ENCODE peak calls at places on chromosomes 13 and 19, in four cellular contexts. Z is CD4-positive, alpha-beta T cell; O is right lobe of liver; R is IMR-90. F is an unnamed sample.

GRCh38 chr19:7224205-7224833 is 69.9 kb downstream of the INSR start:
- DNase-seq in Z (no peak), O (peak; percentile 87), R (peak; percentile 30), F (no peak)

GRCh38 chr13:102700088-102701031 is 5.5 kb upstream of the METTL21C start:
- DNase-seq in Z (no peak), O (no peak), R (no peak), F (no peak)

GRCh38 chr19:15372891-15373301 is 6.7 kb downstream of the AKAP8 start:
- DNase-seq in Z (no peak), O (no peak), R (no peak), F (no peak)

GRCh38 chr19:1862424-1863307 is 713 bp downstream of the KLF16 start:
- DNase-seq in Z (peak; percentile 45), O (peak; percentile 68), R (no peak), F (no peak)

GRCh38 chr13:109569938-109570711 is 216.3 kb downstream of the IRS2 start:
- DNase-seq in Z (no peak), O (no peak), R (no peak), F (no peak)

GRCh38 chr13:44189085-44189484 is 184.5 kb upstream of the SERP2 start:
- DNase-seq in Z (no peak), O (no peak), R (no peak), F (no peak)

GRCh38 chr13:101579291-101579802 is 126.9 kb downstream of the ITGBL1 start:
- DNase-seq in Z (no peak), O (no peak), R (peak; percentile 60), F (no peak)

GRCh38 chr19:41328157-41328817 is 18.3 kb downstream of the CCDC97 start:
- DNase-seq in Z (no peak), O (peak; percentile 44), R (peak; percentile 71), F (peak; percentile 77)

GRCh38 chr19:33146209-33146608 is 14.3 kb downstream of the WDR88 start:
- DNase-seq in Z (no peak), O (no peak), R (no peak), F (no peak)

GRCh38 chr19:28285078-28285477 is 927.9 kb downstream of the UQCRFS1 start:
- DNase-seq in Z (no peak), O (no peak), R (no peak), F (no peak)

GRCh38 chr13:47875206-47875605 is 125.9 kb downstream of the SUCLA2 start:
- DNase-seq in Z (no peak), O (no peak), R (no peak), F (peak; percentile 48)

GRCh38 chr13:78326608-78327007 is 276.7 kb downstream of the POU4F1 start:
- DNase-seq in Z (no peak), O (no peak), R (no peak), F (no peak)

GRCh38 chr13:114315074-114315785 is 927 bp downstream of the CHAMP1 start:
- DNase-seq in Z (no peak), O (no peak), R (no peak), F (no peak)

DNA sequence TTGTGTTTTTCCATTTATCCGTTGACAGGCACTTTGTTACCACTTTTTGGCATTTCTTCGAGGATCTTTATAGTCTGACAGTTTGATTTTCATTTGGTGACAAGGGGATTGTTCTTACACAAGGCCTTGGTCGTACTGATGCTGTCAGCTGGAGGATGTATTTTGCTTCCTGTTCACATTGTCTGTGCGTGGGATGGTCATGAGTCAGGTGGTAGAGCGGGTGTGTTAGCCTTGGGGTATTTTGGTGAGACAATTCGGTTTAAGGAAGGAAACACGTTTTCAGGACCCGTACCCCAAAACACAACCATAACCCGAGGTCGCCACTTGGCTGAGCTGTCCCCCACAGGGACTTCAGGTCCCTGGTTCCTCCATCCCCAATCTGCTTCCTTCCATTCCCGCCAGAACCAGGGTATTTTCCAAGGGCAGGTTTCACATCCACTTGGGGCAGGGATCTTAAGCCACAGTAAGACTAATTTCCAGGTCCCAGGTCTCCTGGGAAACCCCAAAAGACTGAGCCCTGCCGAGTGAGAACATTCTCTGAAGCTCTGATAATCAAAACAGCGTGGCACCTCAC is 15.0 kb downstream of the MYO9B start:
- DNase-seq in Z (no peak), O (no peak), R (peak; percentile 60), F (peak; percentile 91)
- TF ChIP-seq CTCF in Z (no peak), O (no peak), R (no peak), F (peak; percentile 24)

DNA sequence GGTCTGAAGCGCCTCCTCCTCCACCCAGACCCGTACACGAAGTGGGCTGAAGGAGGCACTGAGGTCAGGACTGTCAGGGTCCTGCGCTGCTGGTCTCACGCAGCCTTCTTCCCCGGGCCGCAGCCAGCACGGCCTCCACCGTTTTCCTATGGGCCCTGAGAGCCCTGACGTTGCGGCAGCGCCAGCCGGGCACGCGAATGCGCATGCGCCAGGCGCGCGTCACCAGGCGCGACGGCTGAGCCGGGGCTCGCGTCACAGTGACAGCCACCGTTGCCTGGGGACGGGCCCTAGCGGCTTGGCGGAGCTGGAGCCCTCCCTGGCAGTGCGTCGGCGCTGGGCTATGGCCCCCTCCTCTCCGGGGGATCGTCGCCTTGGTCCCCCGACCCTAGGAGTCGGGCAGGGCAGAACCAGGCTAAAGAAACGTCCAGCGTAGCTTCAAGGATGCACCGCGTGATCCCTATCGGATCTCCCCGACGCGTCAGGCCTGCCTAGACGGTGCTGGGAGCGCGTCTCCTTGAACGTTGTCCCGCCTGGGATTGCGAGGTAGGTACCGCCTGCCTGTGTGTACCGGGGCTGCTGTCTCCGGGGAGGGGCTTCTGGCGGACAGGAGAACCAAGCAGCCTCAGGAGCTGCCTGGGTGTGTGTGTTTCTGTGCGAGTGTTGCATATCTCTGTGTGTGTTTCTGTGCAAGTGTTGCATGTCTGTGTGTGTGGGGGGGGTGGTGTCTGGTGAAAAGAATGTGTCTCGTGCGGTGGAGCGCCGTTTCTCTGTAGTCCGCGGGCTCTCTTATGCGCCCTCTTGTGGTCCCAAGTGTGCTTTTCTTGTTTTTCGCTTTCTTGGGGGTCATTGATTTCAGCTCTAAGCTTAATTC is 43.2 kb downstream of the ZNF571 start:
- DNase-seq in Z (peak; percentile 10), O (no peak), R (peak; percentile 44), F (peak; percentile 48)
- TF ChIP-seq CTCF in Z (peak; percentile 45), O (peak; percentile 4), R (peak; percentile 37), F (peak; percentile 29)

DNA sequence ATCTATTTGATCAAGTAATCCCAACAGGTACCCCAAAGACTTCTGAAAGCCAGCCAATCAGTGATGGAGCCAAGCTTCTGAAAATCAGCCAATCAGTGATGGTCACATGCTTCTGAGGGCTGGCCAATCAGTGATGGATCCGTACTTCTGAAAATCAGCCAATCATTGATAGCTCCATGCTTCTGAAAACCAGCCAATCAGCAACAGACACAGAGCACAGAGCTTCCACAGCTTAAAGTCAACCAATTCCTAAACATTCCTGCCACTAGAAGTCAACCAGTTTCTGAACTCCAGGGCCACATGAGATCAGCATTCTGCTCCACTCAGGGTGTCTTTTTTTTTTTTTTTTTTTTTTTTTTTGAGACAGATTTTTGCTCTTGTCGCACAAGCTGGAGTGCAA is 8.2 kb upstream of the HSD17B14 start:
- DNase-seq in Z (no peak), O (no peak), R (peak; percentile 68), F (no peak)
- TF ChIP-seq CTCF in Z (no peak), O (no peak), R (peak; percentile 41), F (no peak)

GRCh38 chr13:61685683-61686013 is 270.0 kb upstream of the PCDH20 start:
- DNase-seq in Z (no peak), O (peak; percentile 58), R (no peak), F (no peak)
- TF ChIP-seq CTCF in Z (no peak), O (peak; percentile 43), R (no peak), F (no peak)

GRCh38 chr13:112335135-112335534 is 41.0 kb upstream of the SPACA7 start:
- DNase-seq in Z (no peak), O (no peak), R (no peak), F (no peak)

GRCh38 chr13:112331675-112332074 is 44.5 kb upstream of the SPACA7 start:
- DNase-seq in Z (no peak), O (no peak), R (no peak), F (no peak)

GRCh38 chr13:112333756-112334543 is 42.2 kb upstream of the SPACA7 start:
- DNase-seq in Z (no peak), O (no peak), R (no peak), F (no peak)

GRCh38 chr13:112330479-112331407 is 45.4 kb upstream of the SPACA7 start:
- DNase-seq in Z (no peak), O (no peak), R (no peak), F (no peak)

GRCh38 chr13:112332727-112333126 is 43.4 kb upstream of the SPACA7 start:
- DNase-seq in Z (no peak), O (peak; percentile 58), R (no peak), F (no peak)
- TF ChIP-seq CTCF in Z (no peak), O (no peak), R (no peak), F (no peak)

GRCh38 chr13:100314132-100314910 is 225.4 kb downstream of the PCCA start:
- DNase-seq in Z (no peak), O (no peak), R (no peak), F (no peak)
- TF ChIP-seq CTCF in Z (no peak), O (no peak), R (no peak), F (no peak)

DNA sequence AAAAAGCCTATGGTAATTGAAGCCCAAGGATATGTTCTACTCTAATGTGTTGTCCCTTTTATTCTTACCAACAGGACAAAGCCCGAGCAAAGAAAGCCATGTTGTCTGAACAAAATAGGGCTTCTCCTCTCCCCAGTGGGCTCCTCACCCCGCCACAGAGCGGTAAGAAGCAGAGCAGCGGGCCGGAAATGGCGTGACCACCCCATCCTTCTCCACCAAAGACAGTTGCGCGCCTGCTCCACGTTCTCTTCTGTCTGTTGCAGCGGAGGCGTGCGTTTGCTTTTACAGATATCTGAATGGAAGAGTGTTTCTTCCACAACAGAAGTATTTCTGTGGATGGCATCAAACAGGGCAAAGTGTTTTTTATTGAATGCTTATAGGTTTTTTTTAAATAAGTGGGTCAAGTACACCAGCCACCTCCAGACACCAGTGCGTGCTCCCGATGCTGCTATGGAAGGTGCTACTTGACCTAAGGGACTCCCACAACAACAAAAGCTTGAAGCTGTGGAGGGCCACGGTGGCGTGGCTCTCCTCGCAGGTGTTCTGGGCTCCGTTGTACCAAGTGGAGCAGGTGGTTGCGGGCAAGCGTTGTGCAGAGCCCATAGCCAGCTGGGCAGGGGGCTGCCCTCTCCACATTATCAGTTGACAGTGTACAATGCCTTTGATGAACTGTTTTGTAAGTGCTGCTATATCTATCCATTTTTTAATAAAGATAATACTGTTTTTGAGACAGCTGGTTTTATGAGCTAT is 12.0 kb downstream of the CCNE1 start:
- DNase-seq in Z (no peak), O (no peak), R (no peak), F (peak; percentile 17)
- TF ChIP-seq CTCF in Z (no peak), O (no peak), R (no peak), F (no peak)

GRCh38 chr19:46716672-46717033 is 261 bp downstream of the PRKD2 start:
- DNase-seq in Z (no peak), O (no peak), R (no peak), F (no peak)

GRCh38 chr19:46717034-46717715 is at the start of gene PRKD2:
- DNase-seq in Z (peak; percentile 81), O (peak; percentile 93), R (peak; percentile 68), F (peak; percentile 87)

GRCh38 chr19:46714523-46715106 is 2.3 kb downstream of the PRKD2 start:
- DNase-seq in Z (peak; percentile 41), O (peak; percentile 70), R (no peak), F (no peak)

GRCh38 chr19:46715620-46716012 is 1.3 kb downstream of the PRKD2 start:
- DNase-seq in Z (no peak), O (no peak), R (no peak), F (no peak)

GRCh38 chr19:46716013-46716671 is 772 bp downstream of the PRKD2 start:
- DNase-seq in Z (no peak), O (peak; percentile 57), R (no peak), F (peak; percentile 47)
- TF ChIP-seq CTCF in Z (no peak), O (no peak), R (no peak), F (no peak)